ENCODE peak calls at places on chromosomes 3 and 15, in eight cellular contexts. U is neural progenitor cell, I is OCI-LY7, A is right lobe of liver, W is mammary epithelial cell, C is uterus, S is dorsolateral prefrontal cortex, K is fibroblast of lung. V is an unnamed sample.

GRCh38 chr15:90001062-90001682 is at the start of gene ZNF710:
- DNase-seq in U (peak), I (peak), A (no peak), W (peak), C (peak), S (peak), K (peak), V (no peak)

GRCh38 chr3:29655016-29655415 is 374.1 kb downstream of the RBMS3 start:
- DNase-seq in U (peak), I (no peak), A (no peak), W (no peak), C (no peak), S (no peak), K (peak), V (no peak)

GRCh38 chr3:150349314-150350097 is 58.6 kb upstream of the TSC22D2 start:
- DNase-seq in U (peak), I (no peak), A (no peak), W (no peak), C (no peak), S (peak), K (peak), V (no peak)

GRCh38 chr15:39682366-39682765 is 100.3 kb downstream of the FSIP1 start:
- DNase-seq in U (peak), I (no peak), A (no peak), W (no peak), C (no peak), S (no peak), K (peak), V (no peak)

GRCh38 chr3:152183473-152183872 is 85.3 kb upstream of the MBNL1 start:
- DNase-seq in U (peak), I (peak), A (no peak), W (no peak), C (peak), S (peak), K (no peak), V (no peak)

GRCh38 chr3:196641278-196642058 is 2.0 kb downstream of the NRROS start:
- DNase-seq in U (no peak), I (no peak), A (no peak), W (no peak), C (no peak), S (no peak), K (no peak), V (no peak)

GRCh38 chr15:47731230-47731629 is 13.9 kb downstream of the SEMA6D start:
- DNase-seq in U (no peak), I (no peak), A (no peak), W (no peak), C (no peak), S (no peak), K (no peak), V (no peak)

GRCh38 chr3:94028093-94028837 is at the start of gene STX19:
- DNase-seq in U (no peak), I (no peak), A (no peak), W (peak), C (no peak), S (no peak), K (no peak), V (peak)

GRCh38 chr3:71718069-71718468 is 7.1 kb downstream of the EIF4E3 start:
- DNase-seq in U (no peak), I (no peak), A (no peak), W (no peak), C (no peak), S (no peak), K (no peak), V (no peak)

GRCh38 chr15:64574220-64574994 is 114.0 kb downstream of the ZNF609 start:
- DNase-seq in U (no peak), I (no peak), A (no peak), W (peak), C (no peak), S (no peak), K (peak), V (peak)

GRCh38 chr15:69324031-69324430 is 25.3 kb downstream of the PAQR5 start:
- DNase-seq in U (peak), I (no peak), A (no peak), W (no peak), C (no peak), S (no peak), K (no peak), V (no peak)

GRCh38 chr3:158492685-158493084 is 78.3 kb upstream of the MLF1 start:
- DNase-seq in U (no peak), I (no peak), A (no peak), W (no peak), C (no peak), S (no peak), K (no peak), V (no peak)

GRCh38 chr3:139292192-139292591 is 51.6 kb upstream of the MRPS22 start:
- DNase-seq in U (no peak), I (no peak), A (no peak), W (no peak), C (no peak), S (no peak), K (no peak), V (no peak)

GRCh38 chr3:141998674-141999290 is 122.3 kb downstream of the ATP1B3 start:
- DNase-seq in U (no peak), I (no peak), A (no peak), W (peak), C (no peak), S (no peak), K (peak), V (no peak)

GRCh38 chr3:16136042-16136441 is 38.4 kb upstream of the GALNT15 start:
- DNase-seq in U (no peak), I (no peak), A (no peak), W (no peak), C (no peak), S (peak), K (peak), V (no peak)

GRCh38 chr15:31561156-31561555 is 234.5 kb downstream of the KLF13 start:
- DNase-seq in U (no peak), I (no peak), A (no peak), W (no peak), C (no peak), S (no peak), K (no peak), V (no peak)

GRCh38 chr3:177622520-177622919 is 425.2 kb upstream of the TBL1XR1 start:
- DNase-seq in U (no peak), I (no peak), A (no peak), W (no peak), C (no peak), S (no peak), K (no peak), V (no peak)

GRCh38 chr3:25910997-25911396 is 121.1 kb downstream of the OXSM start:
- DNase-seq in U (peak), I (peak), A (no peak), W (no peak), C (no peak), S (peak), K (peak), V (no peak)

GRCh38 chr3:39124876-39125836 is 17.7 kb downstream of the TTC21A start:
- DNase-seq in U (peak), I (no peak), A (no peak), W (no peak), C (no peak), S (no peak), K (peak), V (no peak)

GRCh38 chr3:149623819-149624218 is 34.0 kb downstream of the WWTR1 start:
- DNase-seq in U (no peak), I (no peak), A (no peak), W (no peak), C (no peak), S (no peak), K (peak), V (no peak)

DNA sequence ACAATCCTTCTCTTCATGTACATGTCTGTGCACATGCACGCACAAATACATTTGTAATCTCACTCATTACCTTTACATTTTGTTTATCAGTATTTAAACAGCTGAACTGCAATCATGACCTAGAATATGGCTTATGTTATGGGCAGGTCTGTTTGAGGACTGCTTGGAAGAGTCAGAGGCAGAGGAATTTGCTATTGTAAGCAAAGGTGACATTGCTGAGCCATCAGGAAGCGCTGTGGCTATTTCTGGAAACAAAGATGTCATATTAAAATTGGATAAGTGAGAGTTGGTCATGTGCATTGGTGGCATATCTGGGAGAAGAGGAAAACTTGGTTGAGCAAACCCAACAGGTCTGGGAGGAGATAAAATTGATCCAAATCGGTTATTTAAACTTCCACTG is 41.6 kb downstream of the USF3 start:
- DNase-seq in U (no peak), I (no peak), A (no peak), W (no peak), C (no peak), S (no peak), K (no peak), V (no peak)
- H3K27ac ChIP-seq in U (no peak), I (no peak), A (no peak), W (no peak), C (no peak), S (no peak), K (no peak), V (no peak)

DNA sequence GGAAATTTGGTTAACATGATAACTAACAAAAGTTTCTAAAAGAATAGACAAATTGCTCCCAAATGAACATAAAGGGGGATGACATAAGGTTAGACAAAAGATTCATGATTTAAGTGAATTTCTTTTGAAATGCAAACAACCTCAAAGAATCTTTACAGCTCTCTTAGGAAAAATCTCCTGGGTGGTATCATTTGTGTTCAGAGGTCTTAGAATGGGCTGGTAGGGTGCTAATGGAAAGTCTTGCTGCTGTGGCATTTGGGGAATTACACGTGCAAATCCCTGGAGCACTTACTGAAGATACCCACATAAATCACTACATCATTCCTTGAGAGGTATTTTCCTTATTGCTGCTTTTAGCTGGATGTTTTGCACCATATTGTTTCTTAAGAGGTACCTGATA is 14.4 kb upstream of the ROBO2 start:
- DNase-seq in U (peak), I (no peak), A (no peak), W (no peak), C (no peak), S (no peak), K (no peak), V (no peak)
- H3K27ac ChIP-seq in U (peak), I (no peak), A (no peak), W (no peak), C (no peak), S (no peak), K (no peak), V (no peak)

DNA sequence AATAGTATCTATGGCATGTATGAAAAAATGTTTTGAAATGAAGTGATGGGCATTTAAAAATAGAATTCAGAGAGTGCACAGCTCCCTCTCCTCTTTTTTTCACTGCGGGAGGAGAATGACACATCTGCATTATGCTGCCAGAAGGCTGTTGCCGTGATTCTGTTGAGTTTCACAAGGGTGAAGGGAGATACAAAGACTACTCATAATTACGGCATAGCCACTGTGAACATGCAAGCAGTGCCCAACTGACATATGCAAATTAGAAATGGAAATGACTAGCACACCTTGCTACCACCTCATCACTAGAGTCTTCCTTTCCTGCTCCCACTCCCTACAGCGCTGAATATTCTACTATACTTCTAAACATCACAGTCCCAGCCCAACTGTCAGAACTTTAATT is 20.1 kb downstream of the IFT57 start:
- DNase-seq in U (no peak), I (no peak), A (no peak), W (no peak), C (no peak), S (no peak), K (peak), V (no peak)
- H3K27ac ChIP-seq in U (no peak), I (no peak), A (no peak), W (no peak), C (no peak), S (peak), K (no peak), V (no peak)

GRCh38 chr3:9681011-9681722 is 22.5 kb upstream of the CPNE9 start:
- DNase-seq in U (no peak), I (no peak), A (no peak), W (no peak), C (no peak), S (no peak), K (no peak), V (no peak)
- H3K27ac ChIP-seq in U (no peak), I (no peak), A (no peak), W (no peak), C (no peak), S (peak), K (no peak), V (no peak)

GRCh38 chr3:186046838-186047237 is 62.1 kb downstream of the ETV5 start:
- DNase-seq in U (no peak), I (no peak), A (no peak), W (no peak), C (no peak), S (no peak), K (no peak), V (no peak)

GRCh38 chr3:186042521-186043202 is 66.2 kb downstream of the ETV5 start:
- DNase-seq in U (no peak), I (no peak), A (no peak), W (no peak), C (no peak), S (no peak), K (no peak), V (no peak)

GRCh38 chr3:186044427-186044826 is 64.5 kb downstream of the ETV5 start:
- DNase-seq in U (peak), I (no peak), A (no peak), W (no peak), C (no peak), S (no peak), K (no peak), V (no peak)

GRCh38 chr3:186042036-186042435 is 66.9 kb downstream of the ETV5 start:
- DNase-seq in U (no peak), I (no peak), A (no peak), W (no peak), C (no peak), S (no peak), K (no peak), V (no peak)

GRCh38 chr3:186044973-186045372 is 63.9 kb downstream of the ETV5 start:
- DNase-seq in U (peak), I (no peak), A (no peak), W (no peak), C (no peak), S (peak), K (peak), V (no peak)
- H3K27ac ChIP-seq in U (peak), I (no peak), A (no peak), W (no peak), C (no peak), S (peak), K (no peak), V (no peak)

DNA sequence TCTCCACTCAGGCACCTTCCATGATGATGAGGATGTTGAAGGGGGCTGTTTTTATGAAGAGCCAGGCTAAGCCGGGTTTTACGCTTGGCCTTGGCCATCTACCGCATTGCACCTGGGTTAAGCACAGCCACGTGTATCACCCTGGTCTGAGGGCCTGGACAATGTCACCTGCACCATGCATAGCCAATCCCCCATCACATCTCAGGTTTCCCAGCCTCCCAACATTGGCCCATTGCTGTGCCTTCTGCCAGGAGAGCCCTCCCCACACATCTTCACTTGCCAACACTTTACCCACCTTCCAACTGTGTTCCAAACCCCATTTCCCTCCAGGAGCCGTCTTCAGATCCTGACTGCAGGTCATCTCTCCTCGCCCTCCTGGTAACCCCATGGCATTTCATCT is 135.3 kb upstream of the ABHD17C start:
- DNase-seq in U (no peak), I (no peak), A (no peak), W (no peak), C (no peak), S (no peak), K (no peak), V (no peak)
- H3K27ac ChIP-seq in U (no peak), I (no peak), A (no peak), W (no peak), C (no peak), S (peak), K (no peak), V (no peak)

GRCh38 chr3:36868614-36869436 is 76.0 kb downstream of the TRANK1 start:
- DNase-seq in U (peak), I (peak), A (no peak), W (peak), C (peak), S (peak), K (peak), V (no peak)
- H3K27ac ChIP-seq in U (no peak), I (no peak), A (no peak), W (no peak), C (no peak), S (no peak), K (no peak), V (no peak)